ENCODE peak calls at places on chromosomes 13 and 19, in ten cellular contexts. J is activated CD8-positive, alpha-beta memory T cell treated with anti-CD3 and anti-CD28 coated beads for 1 hour; P is T-helper 9 cell; L is MCF 10A; F is SK-N-SH; R is RWPE1; U is MV-4-11; Y is stimulated activated CD8-positive, alpha-beta memory T cell treated with anti-CD3 and anti-CD28 coated beads, Interleukin-7, amount 100 ng/mL, for 1 hour; C is AG09319; O is frontal cortex. A is an unnamed sample.

GRCh38 chr13:97076898-97077297 is 82.6 kb upstream of the OXGR1 start:
- DNase-seq in J (no peak), P (no peak), L (no peak), F (no peak), R (no peak), U (peak; percentile 78), Y (no peak), C (peak; percentile 4), O (no peak), A (peak; percentile 11)

GRCh38 chr19:8238251-8238650 is 29.1 kb downstream of the CERS4 start:
- DNase-seq in J (no peak), P (no peak), L (no peak), F (no peak), R (peak; percentile 57), U (no peak), Y (no peak), C (no peak), O (no peak), A (no peak)

GRCh38 chr13:73672492-73672891 is 461.7 kb downstream of the KLF12 start:
- DNase-seq in J (no peak), P (no peak), L (no peak), F (no peak), R (no peak), U (no peak), Y (no peak), C (no peak), O (no peak), A (no peak)

GRCh38 chr13:21175656-21176194 is 627 bp downstream of the SKA3 start:
- DNase-seq in J (no peak), P (no peak), L (no peak), F (peak; percentile 7), R (no peak), U (peak; percentile 57), Y (no peak), C (no peak), O (no peak), A (peak; percentile 15)

GRCh38 chr19:50192463-50193211 is 10.8 kb upstream of the MYH14 start:
- DNase-seq in J (no peak), P (no peak), L (no peak), F (no peak), R (no peak), U (no peak), Y (no peak), C (no peak), O (no peak), A (no peak)

GRCh38 chr13:88068975-88069374 is 397.8 kb downstream of the SLITRK5 start:
- DNase-seq in J (no peak), P (no peak), L (no peak), F (no peak), R (no peak), U (no peak), Y (no peak), C (no peak), O (no peak), A (no peak)

GRCh38 chr13:113476811-113477210 is 13.7 kb downstream of the DCUN1D2 start:
- DNase-seq in J (no peak), P (no peak), L (no peak), F (peak; percentile 62), R (no peak), U (no peak), Y (no peak), C (no peak), O (no peak), A (no peak)

GRCh38 chr13:72507394-72508199 is 219.8 kb downstream of the MZT1 start:
- DNase-seq in J (no peak), P (no peak), L (no peak), F (no peak), R (no peak), U (peak; percentile 44), Y (no peak), C (no peak), O (no peak), A (no peak)

GRCh38 chr19:51440846-51441409 is 17.3 kb downstream of the SIGLEC8 start:
- DNase-seq in J (no peak), P (no peak), L (no peak), F (no peak), R (no peak), U (no peak), Y (no peak), C (no peak), O (no peak), A (peak; percentile 40)

GRCh38 chr13:95067303-95067702 is 233.9 kb downstream of the ABCC4 start:
- DNase-seq in J (no peak), P (no peak), L (peak; percentile 23), F (no peak), R (no peak), U (no peak), Y (no peak), C (no peak), O (no peak), A (no peak)

GRCh38 chr19:53961523-53962345 is 1.0 kb upstream of the CACNG8 start:
- DNase-seq in J (no peak), P (no peak), L (no peak), F (peak; percentile 83), R (no peak), U (no peak), Y (no peak), C (no peak), O (no peak), A (no peak)

GRCh38 chr13:92017737-92018136 is 619.3 kb downstream of the GPC5 start:
- DNase-seq in J (no peak), P (no peak), L (no peak), F (no peak), R (no peak), U (no peak), Y (no peak), C (no peak), O (no peak), A (no peak)

GRCh38 chr13:55652657-55653056 is 1488.1 kb upstream of the PRR20A start:
- DNase-seq in J (no peak), P (no peak), L (no peak), F (no peak), R (no peak), U (no peak), Y (no peak), C (no peak), O (no peak), A (no peak)

GRCh38 chr13:100808848-100809247 is 134.3 kb upstream of the TMTC4 start:
- DNase-seq in J (no peak), P (no peak), L (no peak), F (no peak), R (no peak), U (no peak), Y (no peak), C (no peak), O (no peak), A (peak; percentile 17)